ENCODE peak calls at places on chromosomes 11 and 22, in ten cellular contexts. T, U, L, N, K, V, Q, P, W and Z are unnamed samples.

GRCh38 chr22:21937821-21938070 is 14.9 kb downstream of the PPM1F start:
- DNase-seq in N (peak), U (no peak), K (no peak), W (no peak), T (no peak), P (no peak), V (no peak), L (no peak), Q (no peak), Z (no peak)

GRCh38 chr11:102322560-102322959 is 5.3 kb downstream of the BIRC3 start:
- DNase-seq in L (no peak), N (no peak), Q (no peak), T (no peak), V (no peak), P (no peak), K (no peak), W (no peak), U (no peak), Z (no peak)

GRCh38 chr11:76714493-76714892 is 43.9 kb upstream of the LRRC32 start:
- DNase-seq in P (no peak), Q (no peak), L (no peak), V (no peak), W (no peak), U (no peak), K (no peak), N (no peak), T (no peak), Z (no peak)

GRCh38 chr22:49196046-49196511 is 631.6 kb downstream of the BRD1 start:
- DNase-seq in V (no peak), Q (no peak), W (no peak), U (no peak), P (no peak), K (no peak), N (no peak), T (no peak), L (no peak), Z (peak)

GRCh38 chr11:4610258-4610935 is 2.4 kb upstream of the TRIM68 start:
- DNase-seq in Q (no peak), K (no peak), U (no peak), V (no peak), W (no peak), T (no peak), L (no peak), P (peak), N (no peak), Z (no peak)

GRCh38 chr22:23527971-23528740 is 51.9 kb downstream of the IGLL1 start:
- DNase-seq in P (no peak), N (no peak), U (no peak), K (no peak), W (peak), L (no peak), Q (no peak), T (no peak), V (no peak), Z (no peak)

GRCh38 chr22:39462443-39463147 is 5.8 kb downstream of the MGAT3 start:
- DNase-seq in N (no peak), U (no peak), P (no peak), Q (no peak), L (no peak), V (no peak), K (no peak), T (no peak), W (no peak), Z (peak)

GRCh38 chr11:76209671-76209955 is 3.3 kb upstream of the WNT11 start:
- DNase-seq in W (no peak), Q (no peak), L (no peak), V (no peak), T (no peak), K (no peak), P (no peak), U (no peak), N (no peak), Z (no peak)

GRCh38 chr22:24315367-24315781 is 44.7 kb downstream of the SPECC1L start:
- DNase-seq in T (no peak), P (no peak), U (no peak), V (no peak), K (no peak), N (no peak), L (no peak), W (no peak), Q (no peak), Z (no peak)

GRCh38 chr11:12224537-12224893 is 114.1 kb downstream of the MICAL2 start:
- DNase-seq in U (peak), W (peak), Q (peak), P (peak), N (no peak), K (peak), L (peak), V (peak), T (no peak), Z (peak)

GRCh38 chr11:1155274-1155693 is 2.5 kb upstream of the MUC5AC start:
- DNase-seq in T (no peak), N (no peak), W (no peak), Q (no peak), K (no peak), L (peak), P (no peak), U (no peak), V (no peak), Z (no peak)

GRCh38 chr11:121152764-121153163 is 51.7 kb downstream of the TECTA start:
- DNase-seq in V (peak), Q (no peak), L (no peak), K (no peak), N (no peak), W (no peak), U (no peak), T (no peak), P (no peak), Z (no peak)

GRCh38 chr11:69731110-69731509 is 27.3 kb upstream of the FGF19 start:
- DNase-seq in Q (no peak), U (no peak), K (no peak), N (no peak), W (no peak), P (no peak), V (no peak), L (no peak), T (no peak), Z (no peak)

GRCh38 chr11:81005595-81005994 is 1564.8 kb upstream of the TENM4 start:
- DNase-seq in N (peak), K (no peak), L (peak), W (no peak), T (no peak), U (peak), Q (no peak), V (no peak), P (peak), Z (no peak)

GRCh38 chr22:47769652-47770051 is 1007.2 kb downstream of the TBC1D22A start:
- DNase-seq in W (no peak), V (no peak), K (no peak), T (no peak), N (no peak), U (no peak), L (no peak), P (no peak), Q (no peak), Z (no peak)